ENCODE peak calls at places on chromosomes 5 and 9, in eight cellular contexts. T is coronary artery, V is HuH-7.5, F is GM18507, J is GM12892, X is RCC 7860, I is RWPE1, A is NCI-H1417. K is an unnamed sample.
A peak's percentile ranks its signal among the peaks of the same experiment; 100 is the strongest.

GRCh38 chr5:138543730-138544104 is 681 bp upstream of the ETF1 start:
- DNase-seq in V (no peak), F (peak; percentile 25), X (no peak), T (peak; percentile 91), A (no peak), J (no peak), I (peak; percentile 81), K (no peak)

GRCh38 chr9:137138701-137139467 is at the start of gene GRIN1:
- DNase-seq in T (no peak), J (peak; percentile 49), V (no peak), A (no peak), I (peak; percentile 66), F (no peak), X (no peak), K (peak; percentile 34)

GRCh38 chr9:135478858-135479468 is 619 bp upstream of the PPP1R26 start:
- DNase-seq in F (no peak), T (no peak), V (peak; percentile 36), A (no peak), I (peak; percentile 49), J (no peak), X (no peak), K (no peak)

GRCh38 chr5:34585601-34586104 is 70.5 kb upstream of the RAI14 start:
- DNase-seq in T (no peak), V (peak; percentile 50), A (no peak), F (no peak), J (no peak), X (peak; percentile 72), I (peak; percentile 68), K (no peak)

GRCh38 chr5:112146323-112146848 is 272.7 kb downstream of the EPB41L4A start:
- DNase-seq in I (peak; percentile 63), X (peak; percentile 58), V (no peak), J (no peak), T (no peak), A (no peak), F (peak; percentile 40), K (no peak)

GRCh38 chr5:150073086-150073625 is 13.2 kb downstream of the CSF1R start:
- DNase-seq in T (peak; percentile 58), I (no peak), X (no peak), A (no peak), J (no peak), V (no peak), F (no peak), K (no peak)

GRCh38 chr5:136364307-136364706 is 1.0 kb downstream of the TRPC7 start:
- DNase-seq in F (no peak), I (no peak), X (no peak), A (peak; percentile 6), J (no peak), T (no peak), V (no peak), K (no peak)

GRCh38 chr5:127288676-127289075 is 1.9 kb upstream of the MEGF10 start:
- DNase-seq in V (no peak), I (no peak), A (no peak), X (no peak), F (no peak), T (no peak), J (no peak), K (no peak)

GRCh38 chr5:159786201-159786600 is 130.1 kb upstream of the ADRA1B start:
- DNase-seq in X (no peak), J (no peak), A (no peak), V (no peak), I (no peak), F (no peak), T (no peak), K (no peak)

GRCh38 chr9:98706651-98707103 is 2.1 kb downstream of the GABBR2 start:
- DNase-seq in I (no peak), X (no peak), A (no peak), T (no peak), V (no peak), F (no peak), J (no peak), K (no peak)

GRCh38 chr5:180399931-180400330 is 46.8 kb upstream of the GFPT2 start:
- DNase-seq in A (no peak), I (no peak), X (no peak), T (no peak), J (no peak), F (no peak), V (no peak), K (no peak)

GRCh38 chr9:127444921-127445850 is 6.0 kb downstream of the RPL12 start:
- DNase-seq in I (no peak), A (no peak), J (no peak), V (no peak), X (peak; percentile 24), T (no peak), F (no peak), K (no peak)

K was measured in T-helper 9 cell.